ENCODE peak calls at places on chromosomes 2 and 18, in eight cellular contexts. B is naive thymus-derived CD4-positive, alpha-beta T cell; H is stimulated activated CD4-positive, alpha-beta T cell treated with anti-CD3 and anti-CD28 coated beads, Interleukin-1b, Interleukin-23, amount 100 ng/mL, for 1 hour; K is brain pericyte; Z is cardiac muscle cell; R is posterior cingulate gyrus; W is heart right ventricle; C is effector CD4-positive, alpha-beta T cell. J is an unnamed sample.

GRCh38 chr2:73494031-73494430 is 108.4 kb downstream of the ALMS1 start:
- DNase-seq in B (no peak), H (no peak), K (no peak), Z (no peak), R (no peak), W (no peak), C (no peak), J (no peak)

GRCh38 chr2:50840346-50841124 is 191.4 kb downstream of the NRXN1 start:
- DNase-seq in B (no peak), H (no peak), K (no peak), Z (no peak), R (no peak), W (no peak), C (no peak), J (no peak)

GRCh38 chr2:207121784-207122183 is 44.0 kb downstream of the KLF7 start:
- DNase-seq in B (no peak), H (no peak), K (peak), Z (peak), R (no peak), W (no peak), C (no peak), J (no peak)

GRCh38 chr2:203574824-203575223 is 39.7 kb upstream of the RAPH1 start:
- DNase-seq in B (no peak), H (no peak), K (no peak), Z (no peak), R (no peak), W (no peak), C (no peak), J (no peak)

GRCh38 chr2:229642371-229642770 is 72.0 kb downstream of the DNER start:
- DNase-seq in B (no peak), H (no peak), K (no peak), Z (no peak), R (no peak), W (no peak), C (no peak), J (no peak)

GRCh38 chr2:26089337-26089736 is 55.5 kb downstream of the RAB10 start:
- DNase-seq in B (no peak), H (no peak), K (no peak), Z (no peak), R (no peak), W (no peak), C (no peak), J (no peak)

GRCh38 chr18:62282188-62282629 is 42.9 kb upstream of the TNFRSF11A start:
- DNase-seq in B (no peak), H (no peak), K (no peak), Z (peak), R (no peak), W (no peak), C (no peak), J (no peak)

GRCh38 chr2:61485281-61485680 is 14.4 kb upstream of the USP34 start:
- DNase-seq in B (no peak), H (no peak), K (no peak), Z (no peak), R (no peak), W (no peak), C (no peak), J (no peak)

GRCh38 chr2:129923265-129924141 is 56.0 kb upstream of the RAB6C start:
- DNase-seq in B (peak), H (no peak), K (no peak), Z (peak), R (no peak), W (no peak), C (no peak), J (peak)

J was measured in OCI-LY7.